ENCODE peak calls at places on chromosomes 16 and 17, in eight cellular contexts. F is HepG2, K is upper lobe of left lung, V is A549, Y is GM12878, J is sigmoid colon, Q is ovary, I is transverse colon. O is an unnamed sample.

GRCh38 chr17:45756266-45756989 is 27.7 kb upstream of the CRHR1 start:
- DNase-seq in V (no peak), I (no peak), Q (no peak), J (no peak), K (no peak), F (no peak), Y (no peak), O (no peak)

GRCh38 chr17:79987187-79987889 is 48.3 kb downstream of the TBC1D16 start:
- DNase-seq in Y (no peak), F (peak), J (peak), V (no peak), K (no peak), Q (peak), I (no peak), O (no peak)

GRCh38 chr16:77877712-77878111 is 89.3 kb downstream of the VAT1L start:
- DNase-seq in K (no peak), Q (no peak), J (no peak), I (no peak), F (peak), Y (no peak), V (peak), O (no peak)

GRCh38 chr17:60390223-60390622 is 1.7 kb downstream of the USP32 start:
- DNase-seq in F (no peak), Q (no peak), I (no peak), K (no peak), J (no peak), V (no peak), Y (no peak), O (no peak)

GRCh38 chr16:4475880-4476790 is at the start of gene HMOX2:
- DNase-seq in Q (peak), I (peak), Y (peak), J (peak), V (peak), F (peak), K (peak), O (peak)

GRCh38 chr17:74920306-74920620 is 2.8 kb downstream of the USH1G start:
- DNase-seq in K (no peak), I (no peak), Y (no peak), J (no peak), F (no peak), V (no peak), Q (no peak), O (no peak)

GRCh38 chr17:45006927-45007461 is 38.9 kb upstream of the C1QL1 start:
- DNase-seq in V (no peak), K (no peak), Q (no peak), J (no peak), Y (no peak), F (no peak), I (no peak), O (no peak)

GRCh38 chr16:14489460-14489859 is 140.6 kb downstream of the PARN start:
- DNase-seq in I (no peak), K (no peak), Q (no peak), J (no peak), V (peak), F (peak), Y (no peak), O (no peak)

GRCh38 chr17:19714542-19715411 is 1.6 kb downstream of the SLC47A2 start:
- DNase-seq in F (no peak), K (peak), V (no peak), J (peak), I (no peak), Y (no peak), Q (peak), O (no peak)
- TF ChIP-seq EP300 in F (no peak), K (no peak), V (no peak), J (no peak), I (no peak), Y (no peak), Q (no peak), O (no peak)

GRCh38 chr17:28950017-28950751 is 1.1 kb downstream of the PHF12 start:
- DNase-seq in Q (peak), F (peak), K (peak), V (peak), I (peak), Y (no peak), J (peak), O (no peak)

GRCh38 chr17:28953444-28954118 is 2.3 kb upstream of the PHF12 start:
- DNase-seq in K (no peak), F (peak), I (peak), V (peak), J (peak), Q (peak), Y (no peak), O (no peak)

GRCh38 chr17:28950752-28951427 is 428 bp downstream of the PHF12 start:
- DNase-seq in V (no peak), I (no peak), K (no peak), J (no peak), Q (no peak), F (no peak), Y (no peak), O (no peak)

GRCh38 chr17:28951991-28952975 is 965 bp upstream of the PHF12 start:
- DNase-seq in Q (peak), V (peak), I (peak), Y (peak), J (peak), F (peak), K (peak), O (peak)

DNA sequence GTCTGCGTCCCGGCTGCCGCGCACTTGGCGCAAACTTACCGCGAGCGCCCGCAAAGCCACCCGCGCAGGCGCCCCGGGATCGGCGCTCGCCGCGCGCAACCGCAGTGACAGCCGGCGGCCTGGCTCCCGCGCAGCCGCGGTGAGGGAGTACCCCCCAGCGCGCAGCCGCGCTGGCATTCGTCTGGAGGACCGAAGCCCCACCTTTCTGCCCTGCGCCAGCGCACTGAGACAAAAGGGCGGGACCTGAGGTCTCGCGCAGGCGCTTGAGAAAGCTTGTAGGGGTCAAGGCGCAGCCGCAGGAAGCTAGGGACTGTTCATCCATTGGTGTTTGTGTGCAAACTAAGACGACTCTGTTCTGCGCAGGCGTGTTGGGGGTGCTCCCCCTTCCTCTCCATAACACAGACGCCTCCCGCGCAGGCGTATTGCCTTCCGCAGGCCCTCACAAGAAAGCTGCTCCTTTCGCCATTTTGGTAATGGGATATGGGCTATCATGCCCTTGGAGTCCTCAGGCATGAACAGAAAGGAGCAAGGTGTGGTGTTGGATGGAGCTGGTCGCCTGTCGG is at the start of gene PHF12:
- DNase-seq in V (peak), F (peak), I (peak), J (peak), Y (peak), K (peak), Q (peak), O (peak)
- TF ChIP-seq EP300 in V (no peak), F (no peak), I (no peak), J (no peak), Y (no peak), K (no peak), Q (no peak), O (peak)

GRCh38 chr16:53864819-53865491 is 161.0 kb downstream of the FTO start:
- DNase-seq in I (no peak), Q (no peak), F (peak), J (no peak), V (peak), Y (no peak), K (no peak), O (no peak)

GRCh38 chr16:53863861-53864260 is 159.9 kb downstream of the FTO start:
- DNase-seq in Q (no peak), I (no peak), J (no peak), K (no peak), V (no peak), Y (no peak), F (no peak), O (no peak)

GRCh38 chr16:53870831-53871230 is 166.9 kb downstream of the FTO start:
- DNase-seq in I (no peak), F (no peak), Q (no peak), Y (no peak), J (no peak), V (no peak), K (no peak), O (no peak)

GRCh38 chr16:53866520-53866919 is 162.6 kb downstream of the FTO start:
- DNase-seq in Y (no peak), I (no peak), V (no peak), K (no peak), J (no peak), F (no peak), Q (no peak), O (no peak)

GRCh38 chr16:53865492-53865863 is 161.5 kb downstream of the FTO start:
- DNase-seq in Q (no peak), K (no peak), I (no peak), Y (peak), J (no peak), V (peak), F (no peak), O (no peak)
- TF ChIP-seq EP300 in Q (no peak), K (no peak), I (no peak), Y (no peak), J (no peak), V (no peak), F (no peak), O (no peak)

GRCh38 chr16:2799852-2800226 is 1.6 kb downstream of the PRSS41 start:
- DNase-seq in J (no peak), I (peak), Y (no peak), F (peak), Q (no peak), K (no peak), V (peak), O (no peak)
- TF ChIP-seq EP300 in J (no peak), I (peak), Y (no peak), F (no peak), Q (no peak), K (no peak), V (no peak), O (no peak)

DNA sequence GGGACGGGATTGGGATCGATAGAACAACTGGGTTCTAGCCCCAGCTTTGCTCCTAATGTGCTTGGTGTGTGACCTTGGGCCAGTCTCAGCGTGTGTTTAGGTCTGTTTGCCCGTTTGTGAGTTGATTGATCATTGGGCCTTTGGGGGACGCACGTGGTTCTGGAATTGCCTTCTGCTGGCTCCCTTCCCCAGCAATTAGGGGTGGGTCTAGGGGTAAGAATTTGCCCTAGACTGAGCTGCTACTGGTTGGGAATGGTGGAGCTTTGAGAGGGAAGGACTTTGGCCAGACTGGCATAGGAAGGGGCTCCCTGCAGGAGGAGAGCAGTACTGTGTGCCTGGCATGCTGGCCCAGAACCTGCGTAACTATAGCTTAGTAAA is 1.5 kb downstream of the SPNS2 start:
- DNase-seq in V (no peak), F (no peak), Q (no peak), K (no peak), J (no peak), I (no peak), Y (no peak), O (no peak)
- TF ChIP-seq EP300 in V (no peak), F (no peak), Q (no peak), K (no peak), J (no peak), I (no peak), Y (no peak), O (no peak)

DNA sequence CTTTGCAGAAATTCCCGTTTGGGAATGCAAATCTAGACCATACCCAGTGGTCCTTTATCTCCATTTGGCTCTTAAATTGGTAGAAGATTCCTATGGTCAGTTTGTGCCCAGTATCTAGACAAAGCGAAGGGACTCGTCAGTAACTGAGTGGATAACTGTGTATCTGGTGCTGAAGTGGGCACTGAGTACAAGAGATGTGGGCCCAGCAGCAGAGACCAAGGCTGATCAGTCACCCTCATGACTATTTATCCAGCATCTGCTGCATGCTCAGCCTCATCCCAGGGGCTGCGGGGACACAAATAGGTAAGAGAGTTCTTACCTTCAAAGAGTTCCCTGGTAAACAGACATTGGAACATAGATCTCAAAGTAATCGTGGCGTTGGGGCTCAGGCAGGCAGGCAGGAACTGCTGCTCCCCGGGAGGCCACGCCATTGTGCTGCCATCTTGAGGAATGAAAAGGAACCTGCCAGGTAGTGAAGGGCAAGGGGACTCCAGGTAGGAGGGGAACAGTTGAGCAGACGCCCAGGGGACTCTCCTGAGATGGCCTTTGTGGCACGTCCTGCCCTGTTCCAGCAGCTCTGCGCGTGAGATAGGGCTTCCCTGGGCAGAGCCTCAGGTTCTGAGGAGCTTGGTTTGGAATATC is 10.3 kb downstream of the NT5M start:
- DNase-seq in V (peak), J (peak), F (peak), I (peak), Y (no peak), K (no peak), Q (no peak), O (no peak)
- TF ChIP-seq EP300 in V (no peak), J (no peak), F (no peak), I (no peak), Y (no peak), K (no peak), Q (no peak), O (no peak)

DNA sequence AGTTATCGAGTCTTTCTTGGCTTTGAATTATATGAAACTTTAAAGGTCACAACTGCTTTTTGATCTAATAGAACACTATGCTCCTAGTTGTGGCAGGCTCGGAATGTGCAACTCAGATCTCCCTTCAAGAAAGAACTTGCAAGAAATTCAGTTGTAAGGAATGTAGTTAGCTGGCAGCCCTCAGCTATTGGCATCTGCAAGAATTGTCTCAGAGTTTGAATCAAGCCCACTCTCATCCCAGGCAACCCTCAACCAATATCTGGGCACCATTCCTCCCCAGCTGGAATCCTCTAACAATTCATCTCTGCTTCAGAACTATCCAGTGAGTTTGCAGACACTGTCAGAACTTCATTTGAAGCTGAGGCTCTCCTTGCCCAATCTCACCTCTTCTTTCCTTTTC is 447.2 kb downstream of the KIF2B start:
- DNase-seq in K (no peak), I (no peak), F (no peak), Q (no peak), Y (no peak), V (no peak), J (no peak), O (no peak)
- TF ChIP-seq EP300 in K (no peak), I (no peak), F (no peak), Q (no peak), Y (no peak), V (no peak), J (no peak), O (no peak)

GRCh38 chr17:51640108-51640622 is 379.8 kb downstream of the UTP18 start:
- DNase-seq in I (no peak), Y (no peak), K (no peak), J (no peak), Q (no peak), V (peak), F (peak), O (no peak)
- TF ChIP-seq EP300 in I (no peak), Y (no peak), K (no peak), J (no peak), Q (no peak), V (no peak), F (no peak), O (no peak)

DNA sequence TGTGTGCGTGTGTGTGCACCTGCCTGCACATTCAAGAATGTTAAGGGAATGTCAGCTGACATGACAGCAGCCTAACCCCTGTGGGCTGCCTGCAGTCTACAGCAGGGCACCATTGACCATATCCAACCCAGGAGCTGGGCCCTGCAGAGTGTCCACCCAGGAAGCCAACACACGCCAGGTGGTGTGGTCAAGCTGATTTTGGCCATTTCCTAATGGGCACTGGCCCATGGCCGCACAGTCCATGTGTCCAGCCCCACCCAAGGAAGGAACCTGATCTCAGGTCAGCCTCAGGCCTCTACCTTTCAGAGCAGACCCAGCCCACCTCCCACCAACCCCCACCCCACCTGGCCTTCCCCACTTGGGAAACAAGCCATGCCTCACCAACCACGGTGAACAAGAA is 77.7 kb downstream of the ZNF423 start:
- DNase-seq in I (no peak), J (no peak), V (no peak), K (no peak), F (no peak), Y (no peak), Q (no peak), O (no peak)
- TF ChIP-seq EP300 in I (no peak), J (no peak), V (no peak), K (no peak), F (no peak), Y (no peak), Q (no peak), O (no peak)

O was measured in tibial nerve.